ENCODE peak calls at places on chromosome 6, in four cellular contexts. R, C, G and H are unnamed samples.

GRCh38 chr6:135358251-135358821 is 139.2 kb downstream of the AHI1 start:
- DNase-seq in C (no peak), G (no peak), R (no peak), H (no peak)

GRCh38 chr6:56851541-56852248 is 103.2 kb upstream of the BEND6 start:
- DNase-seq in C (peak), R (peak), G (no peak), H (peak)

GRCh38 chr6:93721386-93722048 is 302.2 kb upstream of the EPHA7 start:
- DNase-seq in R (no peak), C (peak), G (no peak), H (peak)

GRCh38 chr6:152356016-152356415 is 281.1 kb downstream of the SYNE1 start:
- DNase-seq in R (no peak), C (no peak), G (no peak), H (peak)

GRCh38 chr6:155795173-155795796 is 339.6 kb upstream of the NOX3 start:
- DNase-seq in C (no peak), G (no peak), R (no peak), H (no peak)

GRCh38 chr6:125114248-125114858 is 39.2 kb upstream of the TPD52L1 start:
- DNase-seq in C (peak), R (peak), G (no peak), H (peak)

GRCh38 chr6:30769088-30769852 is 24.9 kb upstream of the IER3 start:
- DNase-seq in C (peak), G (no peak), R (peak), H (peak)

GRCh38 chr6:6918216-6918983 is 189.4 kb upstream of the RREB1 start:
- DNase-seq in R (peak), C (no peak), G (no peak), H (peak)

GRCh38 chr6:140001851-140002301 is 627.4 kb upstream of the CITED2 start:
- DNase-seq in R (no peak), G (no peak), C (no peak), H (no peak)

GRCh38 chr6:4664117-4664626 is 112.0 kb upstream of the CDYL start:
- DNase-seq in G (peak), R (no peak), C (no peak), H (no peak)

GRCh38 chr6:113457156-113457555 is 400.0 kb upstream of the MARCKS start:
- DNase-seq in R (no peak), G (no peak), C (no peak), H (no peak)

GRCh38 chr6:107179004-107179403 is 63.7 kb upstream of the BEND3 start:
- DNase-seq in C (peak), G (no peak), R (no peak), H (peak)

GRCh38 chr6:40852667-40853383 is 186.2 kb downstream of the UNC5CL start:
- DNase-seq in G (no peak), R (peak), C (peak), H (no peak)

GRCh38 chr6:37177950-37178517 is 8.1 kb downstream of the PIM1 start:
- DNase-seq in G (peak), R (no peak), C (no peak), H (no peak)

GRCh38 chr6:13536796-13537526 is 37.4 kb upstream of the SIRT5 start:
- DNase-seq in R (no peak), C (no peak), G (no peak), H (no peak)

GRCh38 chr6:6610031-6610591 is 21.6 kb downstream of the LY86 start:
- DNase-seq in R (peak), C (no peak), G (no peak), H (no peak)

GRCh38 chr6:106995640-106996039 is 21.1 kb upstream of the CD24 start:
- DNase-seq in C (no peak), G (no peak), R (no peak), H (no peak)

GRCh38 chr6:170130771-170131241 is 160.1 kb downstream of the DLL1 start:
- DNase-seq in C (no peak), G (peak), R (no peak), H (no peak)

GRCh38 chr6:25215881-25216280 is 63.3 kb upstream of the CARMIL1 start:
- DNase-seq in R (no peak), C (no peak), G (no peak), H (no peak)

GRCh38 chr6:33620158-33620583 is 951 bp upstream of the ITPR3 start:
- DNase-seq in G (peak), C (peak), R (peak), H (peak)

GRCh38 chr6:45590751-45591184 is 213.0 kb upstream of the SUPT3H start:
- DNase-seq in R (no peak), G (no peak), C (peak), H (no peak)

GRCh38 chr6:141969201-141969600 is 163.5 kb upstream of the GJE1 start:
- DNase-seq in C (peak), G (no peak), R (no peak), H (peak)

GRCh38 chr6:23823421-23823820 is 302.6 kb upstream of the NRSN1 start:
- DNase-seq in G (no peak), C (no peak), R (no peak), H (no peak)

GRCh38 chr6:131054392-131055250 is 8.4 kb downstream of the EPB41L2 start:
- DNase-seq in R (no peak), G (no peak), C (no peak), H (no peak)

GRCh38 chr6:29748391-29749352 is 25.4 kb downstream of the HLA-F start:
- DNase-seq in R (peak), C (peak), G (peak), H (peak)

GRCh38 chr6:129731396-129731795 is 21.4 kb upstream of the ARHGAP18 start:
- DNase-seq in G (no peak), R (no peak), C (no peak), H (no peak)

GRCh38 chr6:13614126-13614925 is 809 bp upstream of the NOL7 start:
- DNase-seq in R (no peak), C (peak), G (no peak), H (peak)

GRCh38 chr6:128511518-128511917 is 8.9 kb downstream of the PTPRK start:
- DNase-seq in G (no peak), C (peak), R (no peak), H (no peak)

GRCh38 chr6:111172563-111172962 is 85.3 kb downstream of the SLC16A10 start:
- DNase-seq in R (no peak), C (no peak), G (no peak), H (no peak)

GRCh38 chr6:35727206-35727934 is 9.5 kb upstream of the ARMC12 start:
- DNase-seq in C (peak), G (peak), R (no peak), H (peak)

GRCh38 chr6:46756469-46757205 is 9.9 kb downstream of the ANKRD66 start:
- DNase-seq in R (no peak), G (no peak), C (no peak), H (no peak)